ENCODE peak calls at places on chromosomes 13 and 19, in six cellular contexts. A is psoas muscle; U is PC-3; K is MM.1S; G is IMR-90; W is CD4-positive, alpha-beta T cell. S is an unnamed sample.

GRCh38 chr13:65613004-65613403 is 1617.1 kb downstream of the PCDH9 start:
- DNase-seq in W (no peak), A (no peak), K (no peak), G (no peak), U (peak), S (no peak)

GRCh38 chr19:3778104-3778867 is 6.3 kb upstream of the RAX2 start:
- DNase-seq in K (no peak), A (no peak), U (no peak), W (no peak), G (no peak), S (no peak)

GRCh38 chr19:42097461-42097860 is 21.5 kb downstream of the ZNF574 start:
- DNase-seq in K (no peak), G (no peak), A (no peak), U (no peak), W (no peak), S (no peak)

GRCh38 chr19:50449236-50449899 is 16.7 kb downstream of the MYBPC2 start:
- DNase-seq in U (peak), G (no peak), W (no peak), A (no peak), K (no peak), S (no peak)

GRCh38 chr19:53076984-53077383 is 26.2 kb downstream of the ZNF160 start:
- DNase-seq in K (no peak), U (peak), G (peak), A (peak), W (no peak), S (no peak)

GRCh38 chr19:33723512-33723911 is 73.2 kb upstream of the KCTD15 start:
- DNase-seq in A (no peak), W (no peak), G (no peak), U (no peak), K (no peak), S (no peak)

GRCh38 chr19:6501740-6502648 is at the start of gene TUBB4A:
- DNase-seq in K (no peak), W (peak), U (peak), A (peak), G (no peak), S (no peak)

GRCh38 chr13:73984949-73985691 is 149.1 kb downstream of the KLF12 start:
- DNase-seq in U (no peak), G (no peak), W (peak), K (no peak), A (no peak), S (no peak)

GRCh38 chr13:50376895-50377575 is 361.8 kb downstream of the KCNRG start:
- DNase-seq in G (no peak), U (peak), K (no peak), W (no peak), A (no peak), S (no peak)
- TF ChIP-seq CTCF in G (no peak), U (peak), K (no peak), W (no peak), A (peak), S (no peak)

GRCh38 chr13:48231948-48232347 is 1.1 kb upstream of the ITM2B start:
- DNase-seq in G (no peak), W (no peak), U (no peak), K (no peak), A (no peak), S (no peak)

GRCh38 chr13:48233097-48233885 is at the start of gene ITM2B:
- DNase-seq in K (peak), U (peak), A (peak), G (peak), W (peak), S (peak)

GRCh38 chr13:48231080-48231479 is 1.9 kb upstream of the ITM2B start:
- DNase-seq in G (no peak), W (no peak), A (no peak), U (no peak), K (no peak), S (no peak)

GRCh38 chr13:48232420-48233096 is 448 bp upstream of the ITM2B start:
- DNase-seq in K (no peak), U (peak), A (no peak), W (no peak), G (no peak), S (peak)

DNA sequence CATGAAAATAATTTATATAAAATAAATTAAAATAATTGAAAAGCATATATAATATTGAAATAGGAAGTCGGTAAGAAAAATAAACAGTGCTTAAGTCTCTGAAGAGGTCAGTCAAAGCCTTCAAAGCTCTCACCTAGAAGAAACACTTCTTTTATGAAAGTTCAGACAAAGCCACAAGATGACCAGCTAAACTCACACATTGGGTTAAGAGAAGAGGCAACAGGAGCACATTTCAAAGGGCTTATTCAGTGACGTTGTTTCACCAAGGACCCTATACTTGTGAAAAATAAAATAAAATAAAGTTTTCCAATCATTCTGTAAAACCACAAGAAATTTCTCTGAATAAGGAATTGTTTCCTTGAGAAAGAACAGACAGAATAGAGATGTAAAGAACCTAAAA is 2.5 kb upstream of the ITM2B start:
- DNase-seq in U (no peak), G (no peak), A (no peak), K (no peak), W (no peak), S (no peak)
- H3K27ac ChIP-seq in U (no peak), G (no peak), A (no peak), K (no peak), W (no peak), S (peak)

GRCh38 chr19:48190288-48191284 is 20.1 kb downstream of the ZSWIM9 start:
- DNase-seq in W (peak), G (peak), K (no peak), A (no peak), U (peak), S (peak)
- TF ChIP-seq CTCF in W (no peak), G (peak), K (no peak), A (no peak), U (peak), S (no peak)

GRCh38 chr19:37975071-37975470 is 68.1 kb downstream of the SIPA1L3 start:
- DNase-seq in W (no peak), G (no peak), A (no peak), K (no peak), U (no peak), S (no peak)
- H3K27ac ChIP-seq in W (no peak), G (no peak), A (no peak), K (no peak), U (no peak), S (no peak)

DNA sequence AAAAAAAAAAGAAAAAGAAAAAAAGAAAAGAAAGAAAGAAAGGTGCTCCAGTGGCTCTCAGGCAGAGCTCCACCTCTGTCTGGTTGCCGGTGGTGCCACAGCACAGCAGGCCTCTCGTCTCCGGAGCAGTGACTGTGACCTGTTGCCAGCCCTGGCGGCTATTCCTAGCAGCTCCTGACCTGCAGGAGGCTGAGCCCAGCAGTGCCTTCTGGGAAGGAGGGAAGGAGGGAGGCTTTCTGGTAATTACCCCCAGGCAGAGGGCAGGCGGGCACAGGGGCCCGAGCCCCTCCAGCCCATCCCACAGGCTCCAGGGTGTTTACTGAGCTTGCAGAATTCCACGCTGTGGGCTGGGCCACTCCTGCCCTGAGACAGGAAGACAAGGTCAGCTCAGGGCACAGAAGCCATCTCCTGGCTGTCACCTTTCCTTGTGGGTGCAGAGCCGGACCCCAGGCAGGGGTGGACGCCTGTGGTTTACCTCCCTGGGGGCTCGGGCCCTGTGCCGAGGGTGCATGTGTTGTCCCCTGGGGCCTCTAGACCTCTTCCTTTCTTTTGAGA is 77.9 kb downstream of the GNG7 start:
- DNase-seq in A (peak), U (no peak), G (no peak), W (no peak), K (no peak), S (no peak)
- TF ChIP-seq CTCF in A (no peak), U (no peak), G (no peak), W (no peak), K (no peak), S (no peak)

S was measured in tibial artery.